ENCODE peak calls at places on chromosomes 12 and 14, in ten cellular contexts. K, I, N, B, A, T, V, E, Q and U are unnamed samples.
A peak's percentile ranks its signal among the peaks of the same experiment; 100 is the strongest.

GRCh38 chr12:9906888-9907287 is 25.3 kb downstream of the CLEC2A start:
- DNase-seq in A (no peak), I (no peak), N (no peak), B (no peak), Q (no peak), V (no peak), T (no peak), E (no peak), K (no peak), U (no peak)

GRCh38 chr12:3704512-3705348 is 48.2 kb downstream of the CRACR2A start:
- DNase-seq in Q (no peak), K (no peak), T (no peak), I (no peak), B (no peak), V (no peak), N (no peak), A (no peak), E (no peak), U (no peak)

GRCh38 chr12:56387152-56387551 is 24.5 kb upstream of the APOF start:
- DNase-seq in E (no peak), K (no peak), A (no peak), Q (no peak), N (no peak), B (no peak), I (no peak), T (no peak), V (no peak), U (no peak)

GRCh38 chr14:90060965-90061848 is 587 bp upstream of the KCNK13 start:
- DNase-seq in V (no peak), T (no peak), B (no peak), I (no peak), K (no peak), N (no peak), Q (no peak), E (no peak), A (no peak), U (peak; percentile 16)

GRCh38 chr14:90759370-90760054 is 56.7 kb downstream of the TTC7B start:
- DNase-seq in A (no peak), V (no peak), B (no peak), N (no peak), T (no peak), K (no peak), E (no peak), I (no peak), Q (peak; percentile 43), U (no peak)

GRCh38 chr12:123384318-123384993 is 524 bp downstream of the KMT5A start:
- DNase-seq in Q (no peak), V (no peak), K (no peak), E (no peak), T (no peak), A (no peak), N (peak; percentile 88), I (no peak), B (peak; percentile 60), U (peak; percentile 33)

GRCh38 chr12:39628836-39629235 is 9.2 kb upstream of the ABCD2 start:
- DNase-seq in B (no peak), N (no peak), E (no peak), T (no peak), A (no peak), I (no peak), V (no peak), K (no peak), Q (no peak), U (no peak)

GRCh38 chr14:76531085-76531484 is 155.1 kb downstream of the ESRRB start:
- DNase-seq in V (no peak), I (no peak), T (no peak), B (no peak), Q (no peak), K (no peak), A (no peak), E (no peak), N (peak; percentile 35), U (no peak)

GRCh38 chr12:25249951-25250738 is 584 bp downstream of the KRAS start:
- DNase-seq in K (peak; percentile 30), N (peak; percentile 95), I (no peak), T (peak; percentile 23), A (peak; percentile 43), V (no peak), B (peak; percentile 79), E (peak; percentile 15), Q (peak; percentile 62), U (peak; percentile 51)

GRCh38 chr12:16939871-16940306 is 333.9 kb upstream of the LMO3 start:
- DNase-seq in A (no peak), Q (peak; percentile 44), N (no peak), V (peak; percentile 78), I (no peak), T (peak; percentile 56), K (no peak), E (no peak), B (no peak), U (no peak)

GRCh38 chr12:7130791-7131501 is 775 bp downstream of the CLSTN3 start:
- DNase-seq in B (no peak), N (peak; percentile 90), A (peak; percentile 63), T (no peak), E (no peak), V (no peak), K (peak; percentile 51), Q (peak; percentile 54), I (peak; percentile 53), U (peak; percentile 58)

GRCh38 chr14:53516261-53516774 is 363.2 kb upstream of the DDHD1 start:
- DNase-seq in K (no peak), T (no peak), I (no peak), A (no peak), B (no peak), Q (no peak), V (no peak), E (no peak), N (no peak), U (no peak)

DNA sequence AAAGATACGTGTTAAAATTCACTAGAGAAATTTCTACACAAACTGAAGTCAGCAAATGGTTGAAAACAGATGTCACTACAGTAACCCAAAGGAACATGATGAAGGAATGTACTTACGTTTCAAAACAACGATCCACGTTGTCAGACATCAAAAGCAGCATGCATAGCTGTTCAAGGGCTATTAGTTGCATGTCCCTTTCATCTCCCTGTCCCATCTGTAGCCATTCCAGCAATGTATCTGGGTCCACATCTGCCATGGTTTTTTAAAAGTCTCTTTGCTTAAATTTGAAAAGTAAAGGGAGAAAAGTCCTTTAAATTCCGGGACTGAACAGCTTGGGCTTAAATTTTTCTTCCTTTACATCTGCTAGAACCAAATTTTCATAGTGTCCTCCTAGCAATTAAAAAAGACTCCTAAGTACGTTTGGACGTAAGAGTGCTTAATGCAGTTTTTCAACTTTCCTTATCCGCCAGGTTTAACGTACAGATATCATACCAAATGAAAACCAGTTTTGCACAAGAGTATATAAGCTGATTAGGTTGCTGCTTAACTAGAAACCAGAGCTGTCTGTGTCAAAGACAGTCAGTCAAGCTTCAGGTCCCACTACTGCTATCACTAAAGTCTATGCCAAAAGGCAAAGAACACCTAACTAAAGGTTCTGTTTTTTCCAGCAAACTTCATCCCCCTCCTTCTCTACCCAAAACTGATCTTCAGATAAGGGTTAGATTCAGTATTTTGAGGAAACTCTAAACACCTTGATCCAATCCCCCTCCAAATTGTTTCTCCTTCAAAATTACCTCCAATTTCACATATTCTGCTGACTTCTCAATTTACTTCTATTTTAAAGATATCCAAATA is 1.7 kb downstream of the HECTD1 start:
- DNase-seq in V (no peak), N (no peak), Q (no peak), I (no peak), K (no peak), E (no peak), A (no peak), T (no peak), B (no peak), U (no peak)
- TF ChIP-seq POLR2A in V (no peak), N (no peak), Q (no peak), I (no peak), K (peak; percentile 29), E (peak; percentile 76), A (no peak), T (no peak), B (peak; percentile 23), U (peak; percentile 43)

GRCh38 chr14:100031506-100032281 is 33.5 kb upstream of the EVL start:
- DNase-seq in A (peak; percentile 74), E (peak; percentile 40), V (peak; percentile 71), Q (no peak), B (no peak), K (peak; percentile 60), N (no peak), T (peak; percentile 96), I (peak; percentile 72), U (peak; percentile 82)
- H3K4me3 ChIP-seq in A (no peak overlapping the region), E (peak overlapping the region; percentile 12), V (peak overlapping the region; percentile 37), Q (no peak overlapping the region), B (no peak overlapping the region), K (no peak overlapping the region), N (no peak overlapping the region), T (peak overlapping the region; percentile 41), I (peak overlapping the region; percentile 56), U (no peak overlapping the region)

DNA sequence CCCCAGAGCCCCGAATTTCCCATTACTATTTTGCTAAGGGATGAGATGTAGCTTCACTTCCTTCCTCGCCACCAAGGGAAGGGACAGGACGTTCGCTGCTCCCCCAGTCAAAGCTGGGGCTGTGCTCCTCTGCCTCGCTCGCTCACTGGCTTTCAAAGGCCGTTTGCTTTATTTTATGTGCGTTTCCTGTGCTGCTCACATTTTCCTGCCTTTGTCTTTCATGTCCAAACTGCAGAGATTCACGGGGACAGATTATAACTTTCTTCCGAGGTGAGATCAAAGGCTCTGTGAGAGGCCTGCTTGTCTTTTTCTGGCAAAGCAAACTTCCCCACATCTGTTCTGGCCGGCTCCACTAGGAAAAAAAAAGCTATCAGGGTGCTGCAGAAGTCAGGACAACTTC is 76.0 kb upstream of the FZD10 start:
- DNase-seq in V (no peak), T (no peak), A (no peak), E (no peak), Q (no peak), B (no peak), K (no peak), N (no peak), I (no peak), U (no peak)
- H3K27ac ChIP-seq in V (no peak overlapping the region), T (no peak overlapping the region), A (no peak overlapping the region), E (no peak overlapping the region), Q (no peak overlapping the region), B (no peak overlapping the region), K (peak overlapping the region; percentile 48), N (no peak overlapping the region), I (peak overlapping the region; percentile 43), U (no peak overlapping the region)

DNA sequence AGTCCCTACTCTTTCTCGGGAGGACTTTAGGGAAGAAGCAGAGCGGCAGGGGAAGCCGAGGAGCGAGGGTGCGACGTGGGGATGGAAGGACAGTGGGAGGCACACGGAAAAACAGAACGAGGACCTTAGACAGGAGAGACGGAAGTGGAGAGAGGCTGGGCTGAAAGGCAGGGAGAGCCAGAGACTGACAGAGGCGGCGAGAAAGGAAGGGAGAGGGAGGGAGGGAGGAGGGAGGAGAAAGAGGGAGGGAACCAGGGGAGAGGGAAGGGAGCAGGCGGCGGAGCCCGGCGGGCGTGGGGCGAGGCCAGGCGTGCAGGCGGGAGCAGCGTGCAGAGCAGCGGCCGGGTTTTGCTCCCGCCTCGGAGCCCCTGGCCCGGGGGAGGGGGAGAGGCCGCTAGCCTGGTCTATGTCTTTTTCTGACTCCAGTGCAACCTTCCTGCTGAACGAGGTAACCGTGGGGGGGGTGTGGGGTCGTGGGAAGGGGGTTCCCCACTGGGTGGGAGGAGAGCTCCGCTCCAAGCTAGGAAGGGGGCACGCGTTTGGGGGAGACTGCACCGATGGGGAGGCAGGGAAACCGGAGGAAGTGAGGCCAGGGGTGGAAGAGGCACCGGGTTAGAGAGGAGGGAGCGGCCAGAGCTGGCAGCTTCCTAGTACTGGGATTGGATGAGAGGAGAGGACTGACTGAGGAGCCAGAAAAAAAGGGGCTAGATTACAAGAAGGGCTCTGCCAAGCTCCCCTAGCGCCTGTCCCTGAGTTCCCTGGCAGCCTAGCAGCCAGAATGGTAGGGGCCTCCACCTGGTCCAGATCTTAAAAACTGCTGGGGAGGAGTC is 2.8 kb upstream of the CACNB3 start:
- DNase-seq in T (peak; percentile 69), E (peak; percentile 53), Q (peak; percentile 84), V (peak; percentile 49), B (peak; percentile 88), N (peak; percentile 83), A (peak; percentile 82), I (peak; percentile 74), K (peak; percentile 78), U (peak; percentile 85)
- TF ChIP-seq POLR2A in T (peak; percentile 62), E (peak; percentile 28), Q (no peak), V (peak; percentile 56), B (peak; percentile 92), N (no peak), A (peak; percentile 44), I (peak; percentile 43), K (peak; percentile 67), U (no peak)